ENCODE peak calls at places on chromosome 6, in six cellular contexts. One of them, this sample, is unnamed.

GRCh38 chr6:136435096-136435495 is 115.1 kb downstream of the MAP7 start:
- DNase-seq in adipocyte: no peak
- DNase-seq in substantia nigra: no peak
- DNase-seq in stimulated activated CD8-positive, alpha-beta memory T cell treated with anti-CD3 and anti-CD28 coated beads, Interleukin-15, amount 100 ng/mL, for 1 hour: no peak
- DNase-seq in aorta: no peak
- DNase-seq in small intestine: peak
- DNase-seq in this sample: no peak

GRCh38 chr6:36083446-36083845 is 46.9 kb upstream of the MAPK13 start:
- DNase-seq in stimulated activated CD8-positive, alpha-beta memory T cell treated with anti-CD3 and anti-CD28 coated beads, Interleukin-15, amount 100 ng/mL, for 1 hour: no peak
- DNase-seq in aorta: no peak
- DNase-seq in adipocyte: no peak
- DNase-seq in substantia nigra: no peak
- DNase-seq in small intestine: no peak
- DNase-seq in this sample: no peak

GRCh38 chr6:33419580-33420492 is at the start of gene SYNGAP1:
- DNase-seq in substantia nigra: no peak
- DNase-seq in adipocyte: peak
- DNase-seq in aorta: peak
- DNase-seq in small intestine: no peak
- DNase-seq in stimulated activated CD8-positive, alpha-beta memory T cell treated with anti-CD3 and anti-CD28 coated beads, Interleukin-15, amount 100 ng/mL, for 1 hour: no peak
- DNase-seq in this sample: no peak

GRCh38 chr6:151284431-151285060 is 44.8 kb downstream of the AKAP12 start:
- DNase-seq in adipocyte: no peak
- DNase-seq in small intestine: no peak
- DNase-seq in stimulated activated CD8-positive, alpha-beta memory T cell treated with anti-CD3 and anti-CD28 coated beads, Interleukin-15, amount 100 ng/mL, for 1 hour: no peak
- DNase-seq in substantia nigra: no peak
- DNase-seq in aorta: no peak
- DNase-seq in this sample: no peak

GRCh38 chr6:124968401-124968800 is 6.2 kb downstream of the RNF217 start:
- DNase-seq in adipocyte: peak
- DNase-seq in stimulated activated CD8-positive, alpha-beta memory T cell treated with anti-CD3 and anti-CD28 coated beads, Interleukin-15, amount 100 ng/mL, for 1 hour: no peak
- DNase-seq in small intestine: no peak
- DNase-seq in aorta: no peak
- DNase-seq in substantia nigra: no peak
- DNase-seq in this sample: no peak

GRCh38 chr6:113137411-113137810 is 719.7 kb upstream of the MARCKS start:
- DNase-seq in substantia nigra: no peak
- DNase-seq in adipocyte: peak
- DNase-seq in stimulated activated CD8-positive, alpha-beta memory T cell treated with anti-CD3 and anti-CD28 coated beads, Interleukin-15, amount 100 ng/mL, for 1 hour: no peak
- DNase-seq in small intestine: no peak
- DNase-seq in aorta: peak
- DNase-seq in this sample: no peak

GRCh38 chr6:118537579-118537978 is 10.5 kb upstream of the PLN start:
- DNase-seq in small intestine: no peak
- DNase-seq in aorta: no peak
- DNase-seq in adipocyte: no peak
- DNase-seq in stimulated activated CD8-positive, alpha-beta memory T cell treated with anti-CD3 and anti-CD28 coated beads, Interleukin-15, amount 100 ng/mL, for 1 hour: no peak
- DNase-seq in substantia nigra: no peak
- DNase-seq in this sample: no peak

GRCh38 chr6:29968130-29968529 is 25.8 kb downstream of the HLA-A start:
- DNase-seq in aorta: no peak
- DNase-seq in small intestine: peak
- DNase-seq in substantia nigra: no peak
- DNase-seq in stimulated activated CD8-positive, alpha-beta memory T cell treated with anti-CD3 and anti-CD28 coated beads, Interleukin-15, amount 100 ng/mL, for 1 hour: no peak
- DNase-seq in adipocyte: no peak
- DNase-seq in this sample: no peak